ENCODE peak calls at places on chromosomes 2 and 18, in eight cellular contexts. P is LHCN-M2; I is mesenchymal stem cell; O is NCI-H1092 treated with DMSO at 0.1 percent for 48 hours; Y is NCI-H446; J is NCI-H510A; B is effector memory CD4-positive, alpha-beta T cell; C is globus pallidus. A is an unnamed sample.
A peak's percentile ranks its signal among the peaks of the same experiment; 100 is the strongest.

GRCh38 chr2:112031916-112032582 is 23.0 kb upstream of the TMEM87B start:
- DNase-seq in P (peak; percentile 20), I (peak; percentile 81), O (no peak), Y (no peak), J (no peak), B (no peak), C (no peak), A (no peak)

GRCh38 chr18:4836146-4836545 is 360.9 kb downstream of the AKAIN1 start:
- DNase-seq in P (no peak), I (no peak), O (no peak), Y (no peak), J (no peak), B (no peak), C (no peak), A (no peak)

GRCh38 chr18:5574843-5575242 is 31.0 kb upstream of the EPB41L3 start:
- DNase-seq in P (no peak), I (no peak), O (no peak), Y (no peak), J (no peak), B (no peak), C (no peak), A (no peak)

GRCh38 chr18:4144201-4144600 is 310.9 kb downstream of the DLGAP1 start:
- DNase-seq in P (no peak), I (no peak), O (no peak), Y (no peak), J (no peak), B (no peak), C (no peak), A (no peak)

GRCh38 chr2:177229448-177230242 is 17.1 kb downstream of the HNRNPA3 start:
- DNase-seq in P (no peak), I (no peak), O (no peak), Y (no peak), J (no peak), B (no peak), C (no peak), A (no peak)

GRCh38 chr2:234533631-234534030 is 36.8 kb upstream of the ARL4C start:
- DNase-seq in P (no peak), I (no peak), O (peak; percentile 29), Y (no peak), J (peak; percentile 70), B (no peak), C (no peak), A (no peak)

GRCh38 chr18:26458526-26459232 is 89.7 kb downstream of the KCTD1 start:
- DNase-seq in P (peak; percentile 59), I (no peak), O (no peak), Y (peak; percentile 20), J (no peak), B (no peak), C (no peak), A (no peak)

GRCh38 chr2:39994151-39994550 is 215.1 kb upstream of the THUMPD2 start:
- DNase-seq in P (peak; percentile 82), I (peak; percentile 41), O (no peak), Y (no peak), J (no peak), B (no peak), C (no peak), A (no peak)

GRCh38 chr2:235910067-235910466 is 258.1 kb downstream of the GBX2 start:
- DNase-seq in P (no peak), I (no peak), O (no peak), Y (no peak), J (no peak), B (no peak), C (no peak), A (no peak)

GRCh38 chr18:63240541-63241316 is 78.8 kb downstream of the BCL2 start:
- DNase-seq in P (no peak), I (no peak), O (no peak), Y (no peak), J (no peak), B (no peak), C (no peak), A (no peak)

GRCh38 chr2:172088245-172089004 is 3.1 kb downstream of the DLX1 start:
- DNase-seq in P (no peak), I (no peak), O (no peak), Y (no peak), J (no peak), B (no peak), C (no peak), A (no peak)

GRCh38 chr2:200585730-200586643 is at the start of gene AOX1:
- DNase-seq in P (no peak), I (peak; percentile 66), O (no peak), Y (no peak), J (peak; percentile 20), B (no peak), C (peak; percentile 30), A (no peak)

GRCh38 chr2:133667968-133668367 is 99.7 kb upstream of the NCKAP5 start:
- DNase-seq in P (no peak), I (no peak), O (no peak), Y (no peak), J (no peak), B (no peak), C (no peak), A (no peak)

GRCh38 chr18:60053747-60054304 is 154.0 kb downstream of the PMAIP1 start:
- DNase-seq in P (peak; percentile 97), I (peak; percentile 94), O (no peak), Y (no peak), J (peak; percentile 23), B (no peak), C (no peak), A (peak; percentile 92)

GRCh38 chr2:112839407-112840067 is 3.0 kb upstream of the IL1B start:
- DNase-seq in P (no peak), I (no peak), O (no peak), Y (no peak), J (no peak), B (no peak), C (peak; percentile 41), A (no peak)

GRCh38 chr18:5159080-5159479 is 38.0 kb downstream of the AKAIN1 start:
- DNase-seq in P (no peak), I (no peak), O (no peak), Y (no peak), J (no peak), B (no peak), C (no peak), A (no peak)

GRCh38 chr2:191109888-191110287 is 40.9 kb downstream of the STAT4 start:
- DNase-seq in P (no peak), I (peak; percentile 35), O (no peak), Y (no peak), J (peak; percentile 27), B (no peak), C (no peak), A (no peak)

GRCh38 chr18:74622079-74622478 is 24.4 kb downstream of the ZNF407 start:
- DNase-seq in P (no peak), I (no peak), O (no peak), Y (no peak), J (no peak), B (no peak), C (no peak), A (no peak)

GRCh38 chr2:74333175-74333574 is 10.0 kb downstream of the SLC4A5 start:
- DNase-seq in P (peak; percentile 34), I (peak; percentile 45), O (no peak), Y (peak; percentile 15), J (no peak), B (no peak), C (no peak), A (no peak)

GRCh38 chr18:12592597-12593127 is 65.2 kb downstream of the SPIRE1 start:
- DNase-seq in P (no peak), I (no peak), O (no peak), Y (no peak), J (no peak), B (no peak), C (no peak), A (no peak)

GRCh38 chr2:26629346-26629630 is 11.9 kb downstream of the CIB4 start:
- DNase-seq in P (no peak), I (no peak), O (no peak), Y (no peak), J (no peak), B (no peak), C (no peak), A (no peak)

GRCh38 chr2:25707927-25708326 is 34.5 kb upstream of the DTNB start:
- DNase-seq in P (no peak), I (no peak), O (no peak), Y (no peak), J (peak; percentile 42), B (no peak), C (no peak), A (peak; percentile 21)

GRCh38 chr2:226673314-226673723 is 126.3 kb downstream of the IRS1 start:
- DNase-seq in P (peak; percentile 87), I (peak; percentile 77), O (no peak), Y (no peak), J (no peak), B (no peak), C (no peak), A (peak; percentile 97)

GRCh38 chr2:17461087-17461475 is 57.2 kb downstream of the RAD51AP2 start:
- DNase-seq in P (no peak), I (no peak), O (no peak), Y (no peak), J (no peak), B (no peak), C (no peak), A (no peak)

GRCh38 chr2:35787302-35788031 is 568.1 kb upstream of the CRIM1 start:
- DNase-seq in P (no peak), I (peak; percentile 4), O (no peak), Y (no peak), J (no peak), B (no peak), C (no peak), A (no peak)

GRCh38 chr2:108946442-108946841 is 42.6 kb downstream of the EDAR start:
- DNase-seq in P (no peak), I (no peak), O (no peak), Y (no peak), J (no peak), B (no peak), C (no peak), A (no peak)

GRCh38 chr2:130799295-130799694 is 37.4 kb upstream of the ARHGEF4 start:
- DNase-seq in P (no peak), I (no peak), O (no peak), Y (no peak), J (no peak), B (no peak), C (no peak), A (no peak)

GRCh38 chr2:54570925-54571694 is 115.0 kb downstream of the SPTBN1 start:
- DNase-seq in P (peak; percentile 93), I (peak; percentile 95), O (peak; percentile 48), Y (no peak), J (no peak), B (peak; percentile 54), C (no peak), A (peak; percentile 53)

GRCh38 chr2:20430461-20431302 is 16.2 kb upstream of the RHOB start:
- DNase-seq in P (peak; percentile 74), I (peak; percentile 33), O (no peak), Y (no peak), J (no peak), B (no peak), C (no peak), A (no peak)

GRCh38 chr2:190882831-190883582 is 2.4 kb downstream of the GLS start:
- DNase-seq in P (no peak), I (no peak), O (no peak), Y (no peak), J (no peak), B (no peak), C (peak; percentile 20), A (no peak)

GRCh38 chr18:49238433-49239042 is 221.9 kb downstream of the DYM start:
- DNase-seq in P (peak; percentile 44), I (peak; percentile 44), O (no peak), Y (no peak), J (no peak), B (no peak), C (peak; percentile 62), A (no peak)

GRCh38 chr2:217049376-217049775 is 189.5 kb upstream of the TNP1 start:
- DNase-seq in P (no peak), I (no peak), O (no peak), Y (no peak), J (no peak), B (no peak), C (no peak), A (no peak)

GRCh38 chr2:85162746-85163301 is 29.6 kb downstream of the TCF7L1 start:
- DNase-seq in P (peak; percentile 77), I (peak; percentile 76), O (no peak), Y (no peak), J (no peak), B (no peak), C (no peak), A (no peak)

GRCh38 chr2:27199241-27199640 is 12.6 kb upstream of the ATRAID start:
- DNase-seq in P (no peak), I (no peak), O (no peak), Y (no peak), J (no peak), B (no peak), C (no peak), A (no peak)

A was measured in LoVo.